ENCODE peak calls at places on chromosomes 11 and 22, in ten cellular contexts. One of them, this sample, is unnamed.

GRCh38 chr22:42925598-42925997 is 68.5 kb upstream of the ARFGAP3 start:
- DNase-seq in D341Med: no peak
- DNase-seq in HuH-7.5: no peak
- DNase-seq in upper lobe of right lung: peak
- DNase-seq in heart left ventricle: no peak
- DNase-seq in Kasumi-1: no peak
- DNase-seq in NCI-H1092: no peak
- DNase-seq in COR-L47: no peak
- DNase-seq in stimulated activated CD8-positive, alpha-beta memory T cell treated with anti-CD3 and anti-CD28 coated beads, Interleukin-4, amount 100 ng/mL, for 1 hour: no peak
- DNase-seq in naive thymus-derived CD8-positive, alpha-beta T cell: no peak
- DNase-seq in this sample: no peak

GRCh38 chr11:63687845-63688244 is 6.5 kb downstream of the RTN3 start:
- DNase-seq in D341Med: no peak
- DNase-seq in HuH-7.5: peak
- DNase-seq in upper lobe of right lung: no peak
- DNase-seq in heart left ventricle: no peak
- DNase-seq in Kasumi-1: no peak
- DNase-seq in NCI-H1092: no peak
- DNase-seq in COR-L47: no peak
- DNase-seq in stimulated activated CD8-positive, alpha-beta memory T cell treated with anti-CD3 and anti-CD28 coated beads, Interleukin-4, amount 100 ng/mL, for 1 hour: no peak
- DNase-seq in naive thymus-derived CD8-positive, alpha-beta T cell: no peak
- DNase-seq in this sample: no peak

GRCh38 chr11:66568124-66568916 is at the start of gene CTSF:
- DNase-seq in D341Med: peak
- DNase-seq in HuH-7.5: peak
- DNase-seq in upper lobe of right lung: peak
- DNase-seq in heart left ventricle: peak
- DNase-seq in Kasumi-1: peak
- DNase-seq in NCI-H1092: peak
- DNase-seq in COR-L47: peak
- DNase-seq in stimulated activated CD8-positive, alpha-beta memory T cell treated with anti-CD3 and anti-CD28 coated beads, Interleukin-4, amount 100 ng/mL, for 1 hour: peak
- DNase-seq in naive thymus-derived CD8-positive, alpha-beta T cell: peak
- DNase-seq in this sample: no peak

GRCh38 chr22:29253561-29254282 is 14.1 kb downstream of the RHBDD3 start:
- DNase-seq in D341Med: peak
- DNase-seq in HuH-7.5: peak
- DNase-seq in upper lobe of right lung: peak
- DNase-seq in heart left ventricle: no peak
- DNase-seq in Kasumi-1: no peak
- DNase-seq in NCI-H1092: no peak
- DNase-seq in COR-L47: no peak
- DNase-seq in stimulated activated CD8-positive, alpha-beta memory T cell treated with anti-CD3 and anti-CD28 coated beads, Interleukin-4, amount 100 ng/mL, for 1 hour: no peak
- DNase-seq in naive thymus-derived CD8-positive, alpha-beta T cell: no peak
- DNase-seq in this sample: no peak

GRCh38 chr11:76314741-76315090 is 66.2 kb downstream of the THAP12 start:
- DNase-seq in D341Med: no peak
- DNase-seq in HuH-7.5: no peak
- DNase-seq in upper lobe of right lung: no peak
- DNase-seq in heart left ventricle: no peak
- DNase-seq in Kasumi-1: no peak
- DNase-seq in NCI-H1092: no peak
- DNase-seq in COR-L47: no peak
- DNase-seq in stimulated activated CD8-positive, alpha-beta memory T cell treated with anti-CD3 and anti-CD28 coated beads, Interleukin-4, amount 100 ng/mL, for 1 hour: no peak
- DNase-seq in naive thymus-derived CD8-positive, alpha-beta T cell: no peak
- DNase-seq in this sample: peak

GRCh38 chr11:100687630-100688395 is 725 bp downstream of the ARHGAP42 start:
- DNase-seq in D341Med: peak
- DNase-seq in HuH-7.5: peak
- DNase-seq in upper lobe of right lung: peak
- DNase-seq in heart left ventricle: peak
- DNase-seq in Kasumi-1: peak
- DNase-seq in NCI-H1092: peak
- DNase-seq in COR-L47: peak
- DNase-seq in stimulated activated CD8-positive, alpha-beta memory T cell treated with anti-CD3 and anti-CD28 coated beads, Interleukin-4, amount 100 ng/mL, for 1 hour: no peak
- DNase-seq in naive thymus-derived CD8-positive, alpha-beta T cell: no peak
- DNase-seq in this sample: peak

GRCh38 chr22:22865311-22866072 is 22.1 kb upstream of the IGLL5 start:
- DNase-seq in D341Med: no peak
- DNase-seq in HuH-7.5: no peak
- DNase-seq in upper lobe of right lung: no peak
- DNase-seq in heart left ventricle: no peak
- DNase-seq in Kasumi-1: no peak
- DNase-seq in NCI-H1092: no peak
- DNase-seq in COR-L47: no peak
- DNase-seq in stimulated activated CD8-positive, alpha-beta memory T cell treated with anti-CD3 and anti-CD28 coated beads, Interleukin-4, amount 100 ng/mL, for 1 hour: no peak
- DNase-seq in naive thymus-derived CD8-positive, alpha-beta T cell: peak
- DNase-seq in this sample: no peak

GRCh38 chr22:38788417-38788816 is 5.5 kb downstream of the DNAL4 start:
- DNase-seq in D341Med: no peak
- DNase-seq in HuH-7.5: no peak
- DNase-seq in upper lobe of right lung: no peak
- DNase-seq in heart left ventricle: peak
- DNase-seq in Kasumi-1: no peak
- DNase-seq in NCI-H1092: peak
- DNase-seq in COR-L47: no peak
- DNase-seq in stimulated activated CD8-positive, alpha-beta memory T cell treated with anti-CD3 and anti-CD28 coated beads, Interleukin-4, amount 100 ng/mL, for 1 hour: no peak
- DNase-seq in naive thymus-derived CD8-positive, alpha-beta T cell: no peak
- DNase-seq in this sample: peak

GRCh38 chr22:48758021-48758561 is 1069.6 kb downstream of the BRD1 start:
- DNase-seq in D341Med: no peak
- DNase-seq in HuH-7.5: no peak
- DNase-seq in upper lobe of right lung: peak
- DNase-seq in heart left ventricle: no peak
- DNase-seq in Kasumi-1: no peak
- DNase-seq in NCI-H1092: no peak
- DNase-seq in COR-L47: no peak
- DNase-seq in stimulated activated CD8-positive, alpha-beta memory T cell treated with anti-CD3 and anti-CD28 coated beads, Interleukin-4, amount 100 ng/mL, for 1 hour: no peak
- DNase-seq in naive thymus-derived CD8-positive, alpha-beta T cell: no peak
- DNase-seq in this sample: no peak

GRCh38 chr22:24775769-24776492 is 1.4 kb upstream of the PIWIL3 start:
- DNase-seq in D341Med: no peak
- DNase-seq in HuH-7.5: no peak
- DNase-seq in upper lobe of right lung: no peak
- DNase-seq in heart left ventricle: no peak
- DNase-seq in Kasumi-1: no peak
- DNase-seq in NCI-H1092: no peak
- DNase-seq in COR-L47: no peak
- DNase-seq in stimulated activated CD8-positive, alpha-beta memory T cell treated with anti-CD3 and anti-CD28 coated beads, Interleukin-4, amount 100 ng/mL, for 1 hour: no peak
- DNase-seq in naive thymus-derived CD8-positive, alpha-beta T cell: no peak
- DNase-seq in this sample: no peak

GRCh38 chr11:120786206-120786735 is 237.6 kb upstream of the TBCEL start:
- DNase-seq in D341Med: no peak
- DNase-seq in HuH-7.5: no peak
- DNase-seq in upper lobe of right lung: no peak
- DNase-seq in heart left ventricle: no peak
- DNase-seq in Kasumi-1: no peak
- DNase-seq in NCI-H1092: no peak
- DNase-seq in COR-L47: no peak
- DNase-seq in stimulated activated CD8-positive, alpha-beta memory T cell treated with anti-CD3 and anti-CD28 coated beads, Interleukin-4, amount 100 ng/mL, for 1 hour: no peak
- DNase-seq in naive thymus-derived CD8-positive, alpha-beta T cell: no peak
- DNase-seq in this sample: no peak

GRCh38 chr11:79544324-79544723 is 103.5 kb upstream of the TENM4 start:
- DNase-seq in D341Med: no peak
- DNase-seq in HuH-7.5: no peak
- DNase-seq in upper lobe of right lung: no peak
- DNase-seq in heart left ventricle: no peak
- DNase-seq in Kasumi-1: no peak
- DNase-seq in NCI-H1092: no peak
- DNase-seq in COR-L47: no peak
- DNase-seq in stimulated activated CD8-positive, alpha-beta memory T cell treated with anti-CD3 and anti-CD28 coated beads, Interleukin-4, amount 100 ng/mL, for 1 hour: no peak
- DNase-seq in naive thymus-derived CD8-positive, alpha-beta T cell: no peak
- DNase-seq in this sample: no peak

GRCh38 chr11:15969281-15969680 is 387.1 kb downstream of the SOX6 start:
- DNase-seq in D341Med: no peak
- DNase-seq in HuH-7.5: no peak
- DNase-seq in upper lobe of right lung: no peak
- DNase-seq in heart left ventricle: peak
- DNase-seq in Kasumi-1: no peak
- DNase-seq in NCI-H1092: no peak
- DNase-seq in COR-L47: no peak
- DNase-seq in stimulated activated CD8-positive, alpha-beta memory T cell treated with anti-CD3 and anti-CD28 coated beads, Interleukin-4, amount 100 ng/mL, for 1 hour: no peak
- DNase-seq in naive thymus-derived CD8-positive, alpha-beta T cell: no peak
- DNase-seq in this sample: peak

GRCh38 chr11:117408356-117408755 is 80.7 kb downstream of the CEP164 start:
- DNase-seq in D341Med: no peak
- DNase-seq in HuH-7.5: no peak
- DNase-seq in upper lobe of right lung: no peak
- DNase-seq in heart left ventricle: no peak
- DNase-seq in Kasumi-1: no peak
- DNase-seq in NCI-H1092: no peak
- DNase-seq in COR-L47: no peak
- DNase-seq in stimulated activated CD8-positive, alpha-beta memory T cell treated with anti-CD3 and anti-CD28 coated beads, Interleukin-4, amount 100 ng/mL, for 1 hour: no peak
- DNase-seq in naive thymus-derived CD8-positive, alpha-beta T cell: no peak
- DNase-seq in this sample: no peak

GRCh38 chr11:113578164-113578455 is 102.9 kb upstream of the DRD2 start:
- DNase-seq in D341Med: no peak
- DNase-seq in HuH-7.5: no peak
- DNase-seq in upper lobe of right lung: no peak
- DNase-seq in heart left ventricle: no peak
- DNase-seq in Kasumi-1: no peak
- DNase-seq in NCI-H1092: no peak
- DNase-seq in COR-L47: no peak
- DNase-seq in stimulated activated CD8-positive, alpha-beta memory T cell treated with anti-CD3 and anti-CD28 coated beads, Interleukin-4, amount 100 ng/mL, for 1 hour: no peak
- DNase-seq in naive thymus-derived CD8-positive, alpha-beta T cell: no peak
- DNase-seq in this sample: no peak

GRCh38 chr11:120030411-120030810 is 107.5 kb downstream of the TRIM29 start:
- DNase-seq in D341Med: no peak
- DNase-seq in HuH-7.5: no peak
- DNase-seq in upper lobe of right lung: no peak
- DNase-seq in heart left ventricle: no peak
- DNase-seq in Kasumi-1: no peak
- DNase-seq in NCI-H1092: no peak
- DNase-seq in COR-L47: no peak
- DNase-seq in stimulated activated CD8-positive, alpha-beta memory T cell treated with anti-CD3 and anti-CD28 coated beads, Interleukin-4, amount 100 ng/mL, for 1 hour: no peak
- DNase-seq in naive thymus-derived CD8-positive, alpha-beta T cell: no peak
- DNase-seq in this sample: no peak

GRCh38 chr22:38490915-38491314 is 15.2 kb downstream of the DDX17 start:
- DNase-seq in D341Med: no peak
- DNase-seq in HuH-7.5: no peak
- DNase-seq in upper lobe of right lung: no peak
- DNase-seq in heart left ventricle: peak
- DNase-seq in Kasumi-1: no peak
- DNase-seq in NCI-H1092: no peak
- DNase-seq in COR-L47: no peak
- DNase-seq in stimulated activated CD8-positive, alpha-beta memory T cell treated with anti-CD3 and anti-CD28 coated beads, Interleukin-4, amount 100 ng/mL, for 1 hour: no peak
- DNase-seq in naive thymus-derived CD8-positive, alpha-beta T cell: no peak
- DNase-seq in this sample: no peak